ENCODE peak calls at places on chromosomes 1 and 21, in six cellular contexts. A is heart right ventricle, Q is mucosa of descending colon, S is HL-60, I is heart left ventricle, N is fibroblast of mammary gland. R is an unnamed sample.

GRCh38 chr1:241771117-241771516 is 76.9 kb upstream of the EXO1 start:
- DNase-seq in S (no peak), N (no peak), A (no peak), I (no peak), Q (no peak), R (no peak)

GRCh38 chr21:41429925-41430491 is 4.0 kb downstream of the MX1 start:
- DNase-seq in S (no peak), Q (no peak), N (no peak), A (no peak), I (no peak), R (no peak)

GRCh38 chr1:155013632-155014031 is 11.0 kb downstream of the ZBTB7B start:
- DNase-seq in I (no peak), Q (peak), N (no peak), A (no peak), S (peak), R (no peak)

GRCh38 chr21:32412998-32413504 is 545 bp downstream of the EVA1C start:
- DNase-seq in Q (peak), N (no peak), A (peak), I (peak), S (no peak), R (no peak)

GRCh38 chr21:33901421-33902288 is 13.9 kb downstream of the ATP5PO start:
- DNase-seq in A (no peak), S (no peak), I (no peak), Q (peak), N (peak), R (peak)

GRCh38 chr1:67711850-67712202 is 26.8 kb downstream of the GADD45A start:
- DNase-seq in A (no peak), Q (no peak), S (no peak), I (no peak), N (no peak), R (no peak)

GRCh38 chr1:45621501-45621836 is 2.4 kb downstream of the CCDC17 start:
- DNase-seq in A (peak), Q (no peak), N (no peak), S (peak), I (peak), R (no peak)

GRCh38 chr1:18192974-18193373 is 85.4 kb downstream of the IGSF21 start:
- DNase-seq in N (no peak), A (no peak), S (no peak), Q (no peak), I (no peak), R (no peak)

GRCh38 chr1:84078824-84079167 is 65.3 kb upstream of the PRKACB start:
- DNase-seq in N (no peak), S (no peak), A (no peak), I (no peak), Q (no peak), R (no peak)

GRCh38 chr21:15023782-15024181 is 41.0 kb downstream of the NRIP1 start:
- DNase-seq in N (no peak), A (no peak), I (no peak), Q (no peak), S (no peak), R (peak)

GRCh38 chr1:171919891-171920887 is 78.9 kb downstream of the DNM3 start:
- DNase-seq in Q (no peak), A (no peak), S (no peak), I (no peak), N (peak), R (no peak)

GRCh38 chr1:113868387-113869083 is 3.0 kb downstream of the PTPN22 start:
- DNase-seq in Q (no peak), I (no peak), N (peak), A (no peak), S (no peak), R (peak)

GRCh38 chr1:215648957-215649356 is 81.9 kb downstream of the KCTD3 start:
- DNase-seq in I (no peak), Q (no peak), N (no peak), A (no peak), S (no peak), R (no peak)

GRCh38 chr1:149903836-149904491 is 4.6 kb downstream of the BOLA1 start:
- DNase-seq in S (no peak), Q (no peak), I (no peak), A (no peak), N (no peak), R (no peak)

GRCh38 chr1:32413507-32414185 is 19.4 kb upstream of the BSDC1 start:
- DNase-seq in A (peak), N (peak), I (peak), Q (peak), S (peak), R (peak)

GRCh38 chr1:45325816-45326506 is 734 bp upstream of the HPDL start:
- DNase-seq in N (no peak), I (no peak), S (no peak), Q (no peak), A (no peak), R (no peak)

DNA sequence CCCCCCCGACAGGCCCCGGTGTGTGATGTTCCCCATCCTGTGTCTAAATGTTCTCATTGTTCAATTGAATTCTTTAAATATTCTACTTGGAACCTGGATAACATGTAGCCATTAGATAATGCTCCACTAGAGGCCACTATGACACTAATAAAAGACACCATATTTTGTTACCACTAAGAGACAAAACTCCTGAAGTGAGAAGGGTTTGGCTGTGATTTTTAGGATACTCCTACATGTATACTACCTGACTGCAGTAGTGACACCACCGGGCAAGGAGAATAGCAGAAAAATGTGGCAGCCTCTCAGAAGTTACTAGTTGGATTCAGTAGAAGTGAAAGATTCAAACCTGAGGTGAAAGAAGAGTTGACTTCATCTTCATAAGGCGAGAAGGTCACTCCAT is 36.0 kb downstream of the F5 start:
- DNase-seq in I (no peak), Q (no peak), A (no peak), S (no peak), N (peak), R (peak)
- TF ChIP-seq CTCF in I (peak), Q (no peak), A (peak), S (peak), N (peak), R (peak)

GRCh38 chr1:9294910-9295636 is 2.4 kb downstream of the SPSB1 start:
- DNase-seq in Q (peak), A (no peak), S (no peak), I (peak), N (peak), R (peak)
- TF ChIP-seq CTCF in Q (no peak), A (no peak), S (no peak), I (no peak), N (peak), R (peak)

GRCh38 chr1:91567583-91567982 is 66.9 kb downstream of the CDC7 start:
- DNase-seq in Q (no peak), A (no peak), N (no peak), S (no peak), I (no peak), R (no peak)

GRCh38 chr1:91569411-91570104 is 68.9 kb downstream of the CDC7 start:
- DNase-seq in A (peak), I (peak), N (peak), Q (peak), S (no peak), R (peak)

GRCh38 chr1:91564888-91565700 is 64.4 kb downstream of the CDC7 start:
- DNase-seq in Q (no peak), I (no peak), N (peak), S (no peak), A (no peak), R (peak)

GRCh38 chr1:91570105-91570448 is 69.4 kb downstream of the CDC7 start:
- DNase-seq in I (no peak), A (no peak), N (no peak), S (no peak), Q (no peak), R (no peak)

DNA sequence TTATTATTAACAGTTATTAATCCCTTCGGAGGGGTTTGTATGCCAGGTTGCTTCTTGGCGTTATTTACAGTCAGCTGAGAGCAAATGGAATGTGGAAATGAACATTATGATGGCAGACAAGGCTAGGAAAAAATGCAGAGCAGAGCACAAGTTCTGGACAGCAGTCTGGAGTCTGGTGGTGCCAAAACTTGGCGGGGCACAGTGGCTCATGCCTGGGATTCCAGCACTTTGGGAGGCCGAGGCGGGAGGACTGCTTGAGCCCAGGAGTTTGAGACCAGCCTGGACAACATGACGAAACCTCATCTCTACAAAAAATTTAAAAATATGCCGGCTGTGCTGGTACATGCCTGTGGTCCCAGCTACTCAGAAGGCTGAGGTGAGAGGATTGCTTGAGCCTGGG is 67.6 kb downstream of the CDC7 start:
- DNase-seq in A (no peak), Q (no peak), S (no peak), N (no peak), I (no peak), R (no peak)
- TF ChIP-seq CTCF in A (no peak), Q (no peak), S (no peak), N (no peak), I (no peak), R (no peak)

GRCh38 chr1:222924140-222924706 is 109.4 kb downstream of the DISP1 start:
- DNase-seq in S (no peak), N (no peak), A (no peak), Q (no peak), I (no peak), R (no peak)

GRCh38 chr1:222921951-222922350 is 107.1 kb downstream of the DISP1 start:
- DNase-seq in A (no peak), S (no peak), I (no peak), Q (no peak), N (no peak), R (no peak)

GRCh38 chr1:222920169-222920568 is 105.3 kb downstream of the DISP1 start:
- DNase-seq in Q (no peak), A (no peak), N (no peak), S (no peak), I (no peak), R (no peak)

GRCh38 chr1:222926566-222926965 is 111.7 kb downstream of the DISP1 start:
- DNase-seq in I (no peak), S (no peak), A (no peak), N (peak), Q (no peak), R (no peak)

DNA sequence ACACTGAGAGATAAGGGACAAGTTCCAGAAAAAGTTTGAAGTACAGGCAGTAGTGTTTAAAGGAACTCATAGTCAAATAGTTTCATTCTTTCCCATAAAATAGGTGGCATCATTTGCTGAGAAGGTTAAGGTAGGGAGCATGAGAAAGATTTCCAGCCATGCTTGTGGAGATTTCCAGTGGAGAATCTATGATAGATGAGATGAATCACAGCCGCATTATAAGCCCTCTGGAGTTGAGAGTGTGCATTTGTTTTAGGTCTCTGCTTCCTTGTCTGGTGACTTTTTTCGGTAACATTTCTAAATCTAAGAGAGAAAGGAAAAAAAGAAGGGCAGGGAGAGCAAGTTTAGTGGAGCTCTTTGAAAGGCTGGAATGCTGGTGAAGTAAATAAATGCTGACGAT is 108.7 kb downstream of the DISP1 start:
- DNase-seq in A (no peak), I (no peak), Q (no peak), S (no peak), N (no peak), R (no peak)
- TF ChIP-seq CTCF in A (no peak), I (no peak), Q (no peak), S (no peak), N (no peak), R (no peak)